ENCODE peak calls at places on chromosomes 4 and X, in four cellular contexts. One of them, this sample, is unnamed. For H3K4me1, the result is how much of the 10 kb centered on the place peaks cover.

GRCh38 chrX:107845625-107846024 is 20.0 kb downstream of the MID2 start:
- DNase-seq in tibial nerve: no peak
- DNase-seq in lower lobe of right lung: no peak
- DNase-seq in suprapubic skin: no peak
- DNase-seq in this sample: no peak

GRCh38 chr4:173410106-173410505 is 11.2 kb upstream of the SCRG1 start:
- DNase-seq in tibial nerve: no peak
- DNase-seq in lower lobe of right lung: no peak
- DNase-seq in suprapubic skin: no peak
- DNase-seq in this sample: no peak

GRCh38 chr4:114479595-114479994 is 119.0 kb upstream of the UGT8 start:
- DNase-seq in lower lobe of right lung: no peak
- DNase-seq in suprapubic skin: no peak
- DNase-seq in tibial nerve: no peak
- DNase-seq in this sample: no peak

GRCh38 chr4:82372502-82372873 is 1.3 kb downstream of the HNRNPD start:
- DNase-seq in lower lobe of right lung: no peak
- DNase-seq in tibial nerve: no peak
- DNase-seq in suprapubic skin: no peak
- DNase-seq in this sample: no peak

GRCh38 chrX:13059269-13059668 is 14.8 kb upstream of the FAM9C start:
- DNase-seq in lower lobe of right lung: no peak
- DNase-seq in tibial nerve: no peak
- DNase-seq in suprapubic skin: no peak
- DNase-seq in this sample: no peak

GRCh38 chrX:134373736-134374135 is 86.2 kb upstream of the HPRT1 start:
- DNase-seq in lower lobe of right lung: no peak
- DNase-seq in tibial nerve: no peak
- DNase-seq in suprapubic skin: no peak
- DNase-seq in this sample: no peak

GRCh38 chrX:150486011-150486410 is 82.4 kb upstream of the MTM1 start:
- DNase-seq in tibial nerve: no peak
- DNase-seq in lower lobe of right lung: no peak
- DNase-seq in suprapubic skin: no peak
- DNase-seq in this sample: peak

GRCh38 chrX:41781500-41781899 is 57.5 kb downstream of the GPR82 start:
- DNase-seq in lower lobe of right lung: no peak
- DNase-seq in tibial nerve: no peak
- DNase-seq in suprapubic skin: no peak
- DNase-seq in this sample: peak

GRCh38 chr4:83326546-83326945 is 8.1 kb downstream of the HPSE start:
- DNase-seq in tibial nerve: no peak
- DNase-seq in suprapubic skin: no peak
- DNase-seq in lower lobe of right lung: no peak
- DNase-seq in this sample: no peak

GRCh38 chr4:121758896-121759568 is 5.9 kb downstream of the SMIM43 start:
- DNase-seq in tibial nerve: no peak
- DNase-seq in suprapubic skin: no peak
- DNase-seq in lower lobe of right lung: no peak
- DNase-seq in this sample: no peak

GRCh38 chr4:145481164-145481941 is at the start of gene SMAD1:
- DNase-seq in suprapubic skin: peak
- DNase-seq in tibial nerve: peak
- DNase-seq in lower lobe of right lung: peak
- DNase-seq in this sample: no peak

GRCh38 chr4:71241467-71242401 is 97.1 kb upstream of the SLC4A4 start:
- DNase-seq in suprapubic skin: no peak
- DNase-seq in lower lobe of right lung: peak
- DNase-seq in tibial nerve: no peak
- DNase-seq in this sample: no peak
- H3K4me1 ChIP-seq in suprapubic skin: under half
- H3K4me1 ChIP-seq in lower lobe of right lung: under half
- H3K4me1 ChIP-seq in tibial nerve: under half
- H3K4me1 ChIP-seq in this sample: under half

GRCh38 chrX:45760187-45760742 is 559.6 kb upstream of the DIPK2B start:
- DNase-seq in suprapubic skin: no peak
- DNase-seq in lower lobe of right lung: no peak
- DNase-seq in tibial nerve: no peak
- DNase-seq in this sample: no peak
- H3K4me1 ChIP-seq in suprapubic skin: under half
- H3K4me1 ChIP-seq in lower lobe of right lung: under half
- H3K4me1 ChIP-seq in tibial nerve: under half
- H3K4me1 ChIP-seq in this sample: under half

GRCh38 chr4:78781925-78782324 is 5.8 kb downstream of the BMP2K start:
- DNase-seq in tibial nerve: no peak
- DNase-seq in lower lobe of right lung: no peak
- DNase-seq in suprapubic skin: no peak
- DNase-seq in this sample: no peak
- H3K4me1 ChIP-seq in tibial nerve: half or more
- H3K4me1 ChIP-seq in lower lobe of right lung: under half
- H3K4me1 ChIP-seq in suprapubic skin: under half
- H3K4me1 ChIP-seq in this sample: under half

GRCh38 chr4:150080875-150081274 is 2.6 kb downstream of the DCLK2 start:
- DNase-seq in suprapubic skin: no peak
- DNase-seq in lower lobe of right lung: no peak
- DNase-seq in tibial nerve: no peak
- DNase-seq in this sample: no peak
- H3K4me1 ChIP-seq in suprapubic skin: under half
- H3K4me1 ChIP-seq in lower lobe of right lung: under half
- H3K4me1 ChIP-seq in tibial nerve: under half
- H3K4me1 ChIP-seq in this sample: under half

GRCh38 chr4:108116423-108117168 is 52.1 kb downstream of the LEF1 start:
- DNase-seq in suprapubic skin: no peak
- DNase-seq in lower lobe of right lung: no peak
- DNase-seq in tibial nerve: no peak
- DNase-seq in this sample: no peak

GRCh38 chr4:108117473-108118182 is 51.1 kb downstream of the LEF1 start:
- DNase-seq in lower lobe of right lung: no peak
- DNase-seq in suprapubic skin: no peak
- DNase-seq in tibial nerve: no peak
- DNase-seq in this sample: no peak

GRCh38 chr4:108119199-108119800 is 49.4 kb downstream of the LEF1 start:
- DNase-seq in suprapubic skin: no peak
- DNase-seq in lower lobe of right lung: no peak
- DNase-seq in tibial nerve: no peak
- DNase-seq in this sample: no peak

GRCh38 chr4:108118505-108118904 is 50.2 kb downstream of the LEF1 start:
- DNase-seq in lower lobe of right lung: no peak
- DNase-seq in tibial nerve: no peak
- DNase-seq in suprapubic skin: no peak
- DNase-seq in this sample: no peak

DNA sequence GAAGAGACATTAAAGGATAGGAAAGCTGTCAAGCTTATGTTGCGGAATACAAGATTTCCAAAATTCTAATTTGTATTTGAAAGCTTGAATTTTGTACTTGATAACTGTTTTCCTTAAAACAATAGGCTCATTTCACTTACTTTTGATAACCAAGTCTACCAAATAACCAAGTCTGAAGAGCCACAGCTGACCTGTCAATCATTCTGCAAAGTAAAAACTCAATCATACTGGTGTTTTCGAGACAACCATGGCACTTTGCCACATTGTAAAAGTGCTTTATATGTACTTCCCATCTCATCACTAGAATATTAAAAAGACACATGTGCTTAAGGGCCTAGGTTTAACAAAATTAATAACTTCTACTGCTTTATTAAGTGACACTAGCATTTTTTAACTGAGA is 47.9 kb downstream of the LEF1 start:
- DNase-seq in lower lobe of right lung: no peak
- DNase-seq in suprapubic skin: no peak
- DNase-seq in tibial nerve: no peak
- DNase-seq in this sample: no peak
- H3K4me1 ChIP-seq in lower lobe of right lung: under half
- H3K4me1 ChIP-seq in suprapubic skin: under half
- H3K4me1 ChIP-seq in tibial nerve: under half
- H3K4me1 ChIP-seq in this sample: under half

GRCh38 chrX:55007633-55008032 is 7.5 kb downstream of the APEX2 start:
- DNase-seq in tibial nerve: no peak
- DNase-seq in lower lobe of right lung: no peak
- DNase-seq in suprapubic skin: no peak
- DNase-seq in this sample: no peak
- H3K4me1 ChIP-seq in tibial nerve: under half
- H3K4me1 ChIP-seq in lower lobe of right lung: under half
- H3K4me1 ChIP-seq in suprapubic skin: under half
- H3K4me1 ChIP-seq in this sample: under half

DNA sequence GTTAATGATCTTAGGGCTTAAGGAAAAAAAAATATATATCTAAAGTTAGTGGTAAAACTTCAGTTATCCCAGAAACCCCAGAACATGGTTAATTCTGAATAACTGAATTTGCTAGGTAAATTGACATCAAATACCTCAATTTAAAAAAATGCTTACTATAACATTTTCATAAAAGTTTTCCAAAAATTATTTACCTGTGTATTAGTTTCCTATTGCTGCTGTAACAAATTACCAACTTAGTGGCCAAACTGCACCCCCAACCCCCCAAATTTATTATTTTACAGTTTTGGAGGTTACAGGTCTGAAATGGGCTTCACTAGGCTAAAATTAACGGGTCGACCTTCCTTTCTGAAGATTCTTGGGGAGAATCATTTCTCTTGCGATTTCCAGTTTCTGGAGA is 95.2 kb downstream of the PDLIM5 start:
- DNase-seq in lower lobe of right lung: no peak
- DNase-seq in suprapubic skin: no peak
- DNase-seq in tibial nerve: no peak
- DNase-seq in this sample: no peak
- H3K4me1 ChIP-seq in lower lobe of right lung: under half
- H3K4me1 ChIP-seq in suprapubic skin: under half
- H3K4me1 ChIP-seq in tibial nerve: under half
- H3K4me1 ChIP-seq in this sample: under half

GRCh38 chrX:32443841-32444240 is 767.5 kb downstream of the DMD start:
- DNase-seq in suprapubic skin: no peak
- DNase-seq in lower lobe of right lung: no peak
- DNase-seq in tibial nerve: no peak
- DNase-seq in this sample: no peak
- H3K4me1 ChIP-seq in suprapubic skin: under half
- H3K4me1 ChIP-seq in lower lobe of right lung: under half
- H3K4me1 ChIP-seq in tibial nerve: under half
- H3K4me1 ChIP-seq in this sample: under half

This sample was measured in Panc1.